ENCODE peak calls at places on chromosomes 16 and 17, in ten cellular contexts. B is bronchial epithelial cell, W is ascending aorta, Q is brain microvascular endothelial cell, K is RWPE2, L is GM12878, U is neural progenitor cell, A is upper lobe of left lung, S is left ventricle myocardium inferior, G is adrenal gland. F is an unnamed sample. For H3K36me3, the result is how much of the 10 kb centered on the place peaks cover.

GRCh38 chr17:57880086-57880456 is 30.2 kb upstream of the MRPS23 start:
- DNase-seq in A (no peak), K (no peak), W (no peak), Q (no peak), B (peak), G (no peak), L (no peak), U (no peak), S (no peak), F (no peak)

GRCh38 chr16:52440248-52440647 is 106.7 kb downstream of the TOX3 start:
- DNase-seq in L (no peak), A (no peak), S (no peak), B (no peak), G (no peak), Q (no peak), U (no peak), K (no peak), W (no peak), F (no peak)

GRCh38 chr17:45828171-45829133 is 16.2 kb upstream of the SPPL2C start:
- DNase-seq in U (no peak), L (no peak), Q (no peak), B (no peak), K (no peak), W (no peak), S (no peak), G (no peak), A (no peak), F (no peak)

GRCh38 chr16:6528217-6528616 is 804.4 kb upstream of the RBFOX1 start:
- DNase-seq in G (no peak), S (no peak), W (no peak), K (no peak), Q (no peak), B (no peak), A (no peak), U (no peak), L (no peak), F (no peak)

GRCh38 chr16:1188781-1189189 is 35.9 kb downstream of the CACNA1H start:
- DNase-seq in L (no peak), Q (no peak), U (peak), S (peak), G (peak), W (no peak), A (peak), B (no peak), K (no peak), F (no peak)

GRCh38 chr17:74971842-74972106 is 785 bp downstream of the HID1 start:
- DNase-seq in S (no peak), K (no peak), G (no peak), W (no peak), U (no peak), Q (no peak), B (no peak), A (no peak), L (no peak), F (no peak)

GRCh38 chr17:83202002-83203000 is 122.9 kb downstream of the METRNL start:
- DNase-seq in K (peak), Q (no peak), S (peak), U (no peak), B (no peak), A (peak), L (no peak), W (peak), G (peak), F (no peak)

GRCh38 chr17:80380068-80381061 is 34.6 kb upstream of the ENDOV start:
- DNase-seq in W (no peak), G (no peak), A (peak), L (no peak), Q (no peak), S (no peak), U (no peak), B (no peak), K (no peak), F (no peak)

GRCh38 chr17:42310281-42311156 is 22.2 kb downstream of the STAT5A start:
- DNase-seq in Q (no peak), U (peak), L (no peak), A (no peak), K (no peak), W (no peak), G (no peak), B (no peak), S (no peak), F (no peak)

GRCh38 chr17:81905424-81905875 is 3.4 kb downstream of the NPB start:
- DNase-seq in G (no peak), L (no peak), W (no peak), Q (no peak), U (no peak), K (no peak), A (no peak), S (no peak), B (no peak), F (no peak)

GRCh38 chr17:33858121-33858520 is 397.0 kb upstream of the CCL2 start:
- DNase-seq in L (no peak), G (no peak), U (no peak), A (no peak), W (no peak), K (no peak), Q (no peak), S (no peak), B (no peak), F (no peak)

GRCh38 chr17:39702901-39703893 is 3.3 kb downstream of the ERBB2 start:
- DNase-seq in S (no peak), A (peak), B (peak), U (peak), W (no peak), Q (no peak), K (no peak), G (no peak), L (peak), F (no peak)

GRCh38 chr16:21023509-21024202 is 123.1 kb downstream of the LYRM1 start:
- DNase-seq in U (no peak), Q (no peak), B (peak), A (no peak), W (no peak), S (peak), K (no peak), L (no peak), G (no peak), F (no peak)

GRCh38 chr16:17343028-17343427 is 127.7 kb downstream of the XYLT1 start:
- DNase-seq in G (no peak), B (no peak), W (no peak), A (peak), K (no peak), U (no peak), L (peak), Q (no peak), S (no peak), F (no peak)

GRCh38 chr17:76071497-76072148 is 694 bp downstream of the SRP68 start:
- DNase-seq in S (no peak), Q (no peak), A (no peak), W (no peak), U (no peak), G (no peak), L (no peak), B (no peak), K (no peak), F (no peak)

GRCh38 chr16:12504312-12504711 is 299.4 kb downstream of the CPPED1 start:
- DNase-seq in S (no peak), L (no peak), K (no peak), A (no peak), B (no peak), W (no peak), U (no peak), Q (no peak), G (no peak), F (no peak)

GRCh38 chr16:70468776-70469525 is 14.6 kb downstream of the FCSK start:
- DNase-seq in G (no peak), K (no peak), S (no peak), W (no peak), Q (no peak), L (no peak), A (no peak), B (no peak), U (peak), F (no peak)

GRCh38 chr17:40071720-40072480 is 9.1 kb downstream of the THRA start:
- DNase-seq in K (peak), Q (no peak), A (peak), S (peak), L (no peak), B (no peak), G (peak), W (no peak), U (no peak), F (no peak)

GRCh38 chr17:7511108-7511507 is 26.9 kb downstream of the POLR2A start:
- DNase-seq in B (no peak), G (no peak), Q (no peak), U (no peak), S (no peak), L (no peak), K (no peak), W (no peak), A (no peak), F (no peak)

GRCh38 chr17:7512824-7513540 is 28.8 kb downstream of the POLR2A start:
- DNase-seq in Q (no peak), W (no peak), K (no peak), B (no peak), G (no peak), L (no peak), U (no peak), S (no peak), A (no peak), F (no peak)

GRCh38 chr17:7513850-7514419 is 29.8 kb downstream of the POLR2A start:
- DNase-seq in L (no peak), S (no peak), U (no peak), B (no peak), W (no peak), G (no peak), A (no peak), K (no peak), Q (no peak), F (no peak)

GRCh38 chr17:7509937-7510336 is 25.8 kb downstream of the POLR2A start:
- DNase-seq in L (no peak), Q (no peak), G (no peak), W (no peak), U (no peak), B (no peak), A (no peak), S (no peak), K (no peak), F (no peak)

DNA sequence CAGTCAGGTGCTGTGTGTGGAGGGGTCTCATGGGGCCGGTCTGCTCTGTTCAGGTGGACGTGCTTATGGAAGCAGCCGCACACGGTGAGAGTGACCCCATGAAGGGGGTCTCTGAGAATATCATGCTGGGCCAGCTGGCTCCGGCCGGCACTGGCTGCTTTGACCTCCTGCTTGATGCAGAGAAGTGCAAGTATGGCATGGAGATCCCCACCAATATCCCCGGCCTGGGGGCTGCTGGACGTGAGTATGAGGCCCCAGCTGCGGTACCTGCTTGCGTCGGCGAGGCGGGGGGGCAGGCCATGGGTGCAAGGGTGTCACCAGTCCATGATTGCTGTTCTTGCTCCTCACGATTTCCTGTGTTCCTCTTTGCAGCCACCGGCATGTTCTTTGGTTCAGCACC is 27.9 kb downstream of the POLR2A start:
- DNase-seq in W (no peak), A (no peak), U (no peak), L (no peak), B (no peak), Q (no peak), G (no peak), K (no peak), S (no peak), F (no peak)
- H3K36me3 ChIP-seq in W (half or more), A (half or more), U (under half), L (under half), B (under half), Q (half or more), G (half or more), K (half or more), S (half or more), F (under half)

GRCh38 chr17:31582151-31582907 is 190.9 kb downstream of the RAB11FIP4 start:
- DNase-seq in G (peak), U (no peak), W (peak), B (no peak), K (no peak), A (peak), Q (peak), L (peak), S (peak), F (no peak)

GRCh38 chr17:31581491-31581890 is 190.0 kb downstream of the RAB11FIP4 start:
- DNase-seq in A (peak), S (peak), K (no peak), W (no peak), Q (peak), U (no peak), B (no peak), L (no peak), G (peak), F (no peak)

GRCh38 chr17:31585280-31585630 is 193.8 kb downstream of the RAB11FIP4 start:
- DNase-seq in G (no peak), K (no peak), B (no peak), W (no peak), U (no peak), Q (no peak), L (no peak), A (no peak), S (no peak), F (no peak)

GRCh38 chr17:31584436-31585279 is 193.2 kb downstream of the RAB11FIP4 start:
- DNase-seq in B (no peak), U (no peak), K (no peak), S (no peak), A (no peak), Q (no peak), G (no peak), W (no peak), L (no peak), F (no peak)

DNA sequence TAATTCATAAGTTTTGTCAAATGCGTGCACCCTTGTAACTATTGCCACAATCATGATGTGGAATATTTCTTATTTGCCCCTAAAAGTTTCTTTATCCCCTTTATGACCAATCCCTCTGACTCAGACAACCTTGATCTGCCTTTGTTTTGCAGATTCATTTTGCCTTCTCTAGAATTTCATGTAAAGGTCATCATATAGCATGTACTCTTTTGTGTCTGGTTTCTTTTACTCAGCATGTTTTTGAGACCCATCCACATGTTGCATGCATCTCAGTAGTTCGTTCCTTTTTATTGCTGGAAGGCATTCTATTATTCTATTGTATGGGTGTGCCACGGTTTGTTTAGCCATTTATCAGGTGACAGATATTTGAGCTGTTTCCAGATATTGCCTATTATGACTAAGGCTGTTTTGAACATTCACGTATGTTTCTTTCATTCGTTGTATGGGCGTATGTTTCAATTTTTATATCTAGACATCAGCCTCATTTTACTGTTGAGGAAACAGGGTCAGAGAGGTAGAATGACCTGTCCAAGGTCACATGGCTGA is 192.4 kb downstream of the RAB11FIP4 start:
- DNase-seq in A (no peak), B (peak), U (no peak), W (no peak), Q (no peak), L (no peak), G (no peak), K (no peak), S (no peak), F (no peak)
- H3K4me3 ChIP-seq in A (no peak), B (no peak), U (no peak), W (no peak), Q (no peak), L (no peak), G (no peak), K (no peak), S (no peak), F (no peak)

GRCh38 chr17:4155980-4156620 is 13.1 kb downstream of the CYB5D2 start:
- DNase-seq in U (no peak), A (no peak), G (no peak), K (no peak), W (no peak), L (no peak), Q (no peak), S (no peak), B (no peak), F (no peak)

GRCh38 chr17:4159761-4160160 is 16.8 kb downstream of the CYB5D2 start:
- DNase-seq in A (no peak), W (no peak), U (no peak), Q (no peak), L (no peak), B (no peak), K (no peak), G (no peak), S (no peak), F (no peak)

GRCh38 chr17:4154201-4154600 is 11.2 kb downstream of the CYB5D2 start:
- DNase-seq in U (no peak), S (no peak), W (no peak), Q (no peak), K (no peak), B (peak), G (no peak), L (no peak), A (no peak), F (no peak)

GRCh38 chr17:4157618-4158333 is 14.8 kb downstream of the CYB5D2 start:
- DNase-seq in G (no peak), S (no peak), K (no peak), A (no peak), L (no peak), B (no peak), U (no peak), W (no peak), Q (no peak), F (no peak)

GRCh38 chr17:4156750-4157381 is 13.9 kb downstream of the CYB5D2 start:
- DNase-seq in G (no peak), B (no peak), S (no peak), L (no peak), K (no peak), A (no peak), U (peak), W (no peak), Q (no peak), F (no peak)
- TF ChIP-seq CTCF in G (no peak), B (peak), S (peak), L (peak), K (peak), A (no peak), U (peak), W (no peak), Q (peak), F (no peak)

GRCh38 chr16:57516176-57516725 is 20.1 kb downstream of the CCDC102A start:
- DNase-seq in U (no peak), A (no peak), S (no peak), K (no peak), B (no peak), W (no peak), Q (no peak), L (no peak), G (no peak), F (no peak)
- H3K36me3 ChIP-seq in U (under half), A (under half), S (under half), K (under half), B (under half), W (half or more), Q (under half), L (under half), G (under half), F (under half)

GRCh38 chr16:56267888-56268287 is 76.6 kb downstream of the GNAO1 start:
- DNase-seq in B (no peak), L (no peak), S (no peak), A (no peak), W (no peak), Q (no peak), K (no peak), U (no peak), G (no peak), F (no peak)
- H3K4me3 ChIP-seq in B (no peak), L (no peak), S (no peak), A (no peak), W (no peak), Q (no peak), K (no peak), U (no peak), G (no peak), F (no peak)

F was measured in BJ.